ENCODE peak calls at places on chromosomes 7 and 10, in four cellular contexts. One of them, this sample, is unnamed.

GRCh38 chr7:44378744-44379143 is 53.4 kb upstream of the CAMK2B start:
- DNase-seq in stomach: no peak
- DNase-seq in SK-N-SH: no peak
- DNase-seq in GM12878: no peak
- DNase-seq in this sample: no peak

GRCh38 chr10:123496336-123496735 is 169.8 kb upstream of the GPR26 start:
- DNase-seq in SK-N-SH: no peak
- DNase-seq in GM12878: no peak
- DNase-seq in stomach: no peak
- DNase-seq in this sample: no peak

GRCh38 chr10:11295492-11295891 is 277.8 kb downstream of the CELF2 start:
- DNase-seq in stomach: no peak
- DNase-seq in SK-N-SH: no peak
- DNase-seq in GM12878: no peak
- DNase-seq in this sample: no peak

GRCh38 chr10:18594574-18595156 is 56.7 kb downstream of the NSUN6 start:
- DNase-seq in GM12878: no peak
- DNase-seq in stomach: no peak
- DNase-seq in SK-N-SH: no peak
- DNase-seq in this sample: no peak

GRCh38 chr7:38585551-38585950 is 45.6 kb downstream of the AMPH start:
- DNase-seq in SK-N-SH: no peak
- DNase-seq in stomach: no peak
- DNase-seq in GM12878: no peak
- DNase-seq in this sample: no peak

GRCh38 chr7:148058092-148058491 is 532.5 kb upstream of the C7orf33 start:
- DNase-seq in SK-N-SH: peak; percentile 61
- DNase-seq in stomach: no peak
- DNase-seq in GM12878: no peak
- DNase-seq in this sample: no peak

GRCh38 chr10:543862-544822 is 145.3 kb downstream of the DIP2C start:
- DNase-seq in SK-N-SH: no peak
- DNase-seq in stomach: no peak
- DNase-seq in GM12878: no peak
- DNase-seq in this sample: no peak

GRCh38 chr10:124694467-124695195 is 49.5 kb downstream of the FAM53B start:
- DNase-seq in stomach: no peak
- DNase-seq in SK-N-SH: no peak
- DNase-seq in GM12878: no peak
- DNase-seq in this sample: no peak

GRCh38 chr7:36119005-36119711 is 33.9 kb upstream of the EEPD1 start:
- DNase-seq in GM12878: no peak
- DNase-seq in SK-N-SH: no peak
- DNase-seq in stomach: peak; percentile 36
- DNase-seq in this sample: no peak

GRCh38 chr10:36254191-36254590 is 612.1 kb upstream of the FZD8 start:
- DNase-seq in SK-N-SH: no peak
- DNase-seq in stomach: peak; percentile 41
- DNase-seq in GM12878: no peak
- DNase-seq in this sample: peak; percentile 88

GRCh38 chr10:84715911-84716310 is 387.5 kb downstream of the CCSER2 start:
- DNase-seq in stomach: no peak
- DNase-seq in SK-N-SH: peak; percentile 73
- DNase-seq in GM12878: no peak
- DNase-seq in this sample: no peak

GRCh38 chr7:156735861-156736260 is 95.3 kb downstream of the RNF32 start:
- DNase-seq in stomach: no peak
- DNase-seq in GM12878: no peak
- DNase-seq in SK-N-SH: no peak
- DNase-seq in this sample: no peak

GRCh38 chr10:2985729-2986232 is 81.6 kb upstream of the PFKP start:
- DNase-seq in GM12878: no peak
- DNase-seq in stomach: peak; percentile 56
- DNase-seq in SK-N-SH: no peak
- DNase-seq in this sample: no peak

GRCh38 chr7:92425311-92425947 is 21.9 kb upstream of the GATAD1 start:
- DNase-seq in GM12878: no peak
- DNase-seq in SK-N-SH: no peak
- DNase-seq in stomach: no peak
- DNase-seq in this sample: no peak

GRCh38 chr7:53315986-53316385 is 280.6 kb downstream of the POM121L12 start:
- DNase-seq in stomach: no peak
- DNase-seq in GM12878: no peak
- DNase-seq in SK-N-SH: peak; percentile 54
- DNase-seq in this sample: no peak

GRCh38 chr7:81626008-81626407 is 143.8 kb downstream of the HGF start:
- DNase-seq in stomach: no peak
- DNase-seq in SK-N-SH: no peak
- DNase-seq in GM12878: no peak
- DNase-seq in this sample: no peak

GRCh38 chr7:84258628-84259027 is 64.0 kb upstream of the SEMA3A start:
- DNase-seq in SK-N-SH: no peak
- DNase-seq in GM12878: no peak
- DNase-seq in stomach: no peak
- DNase-seq in this sample: no peak

GRCh38 chr10:110420401-110421193 is 77.1 kb upstream of the DUSP5 start:
- DNase-seq in SK-N-SH: no peak
- DNase-seq in stomach: peak; percentile 60
- DNase-seq in GM12878: no peak
- DNase-seq in this sample: no peak

GRCh38 chr10:21208666-21209316 is 311.7 kb upstream of the NEBL start:
- DNase-seq in stomach: no peak
- DNase-seq in GM12878: no peak
- DNase-seq in SK-N-SH: no peak
- DNase-seq in this sample: no peak
- TF ChIP-seq EP300 in stomach: no peak
- TF ChIP-seq EP300 in GM12878: no peak
- TF ChIP-seq EP300 in SK-N-SH: no peak
- TF ChIP-seq EP300 in this sample: no peak

GRCh38 chr7:100705753-100706671 is at the start of gene POP7:
- DNase-seq in GM12878: peak; percentile 90
- DNase-seq in stomach: peak; percentile 100
- DNase-seq in SK-N-SH: peak; percentile 99
- DNase-seq in this sample: peak; percentile 99
- H3K4me3 ChIP-seq in GM12878: peak within 1 kb of the TSS; percentile 97
- H3K4me3 ChIP-seq in stomach: peak within 1 kb of the TSS; percentile 75
- H3K4me3 ChIP-seq in SK-N-SH: peak within 1 kb of the TSS; percentile 92
- H3K4me3 ChIP-seq in this sample: peak within 1 kb of the TSS; percentile 88

DNA sequence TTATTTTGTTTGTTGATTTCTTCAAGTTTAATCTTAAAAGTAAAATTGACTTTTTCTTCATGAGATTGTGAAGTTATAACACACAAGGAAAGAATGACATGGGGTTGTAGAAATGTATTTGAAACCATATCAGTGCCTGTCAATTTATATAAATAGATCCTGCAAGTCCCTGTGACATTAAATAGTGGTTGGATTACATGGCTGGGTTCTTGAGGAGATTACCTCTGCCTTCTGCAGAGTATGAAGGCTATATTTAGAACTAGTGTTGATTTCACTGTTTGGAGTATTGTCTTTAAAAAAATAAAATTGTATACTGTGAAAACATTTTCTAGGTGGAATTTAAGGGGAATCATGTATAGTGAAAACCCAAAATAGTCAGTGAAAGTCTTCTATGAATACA is 385.8 kb upstream of the SMIM30 start:
- DNase-seq in stomach: no peak
- DNase-seq in SK-N-SH: no peak
- DNase-seq in GM12878: no peak
- DNase-seq in this sample: no peak
- TF ChIP-seq EP300 in stomach: no peak
- TF ChIP-seq EP300 in SK-N-SH: no peak
- TF ChIP-seq EP300 in GM12878: no peak
- TF ChIP-seq EP300 in this sample: no peak

GRCh38 chr7:112084506-112084905 is 121.7 kb downstream of the DOCK4 start:
- DNase-seq in stomach: peak; percentile 31
- DNase-seq in GM12878: peak; percentile 63
- DNase-seq in SK-N-SH: no peak
- DNase-seq in this sample: no peak
- H3K4me3 ChIP-seq in stomach: no peak overlapping the region
- H3K4me3 ChIP-seq in GM12878: no peak overlapping the region
- H3K4me3 ChIP-seq in SK-N-SH: no peak overlapping the region
- H3K4me3 ChIP-seq in this sample: peak overlapping the region; percentile 17

DNA sequence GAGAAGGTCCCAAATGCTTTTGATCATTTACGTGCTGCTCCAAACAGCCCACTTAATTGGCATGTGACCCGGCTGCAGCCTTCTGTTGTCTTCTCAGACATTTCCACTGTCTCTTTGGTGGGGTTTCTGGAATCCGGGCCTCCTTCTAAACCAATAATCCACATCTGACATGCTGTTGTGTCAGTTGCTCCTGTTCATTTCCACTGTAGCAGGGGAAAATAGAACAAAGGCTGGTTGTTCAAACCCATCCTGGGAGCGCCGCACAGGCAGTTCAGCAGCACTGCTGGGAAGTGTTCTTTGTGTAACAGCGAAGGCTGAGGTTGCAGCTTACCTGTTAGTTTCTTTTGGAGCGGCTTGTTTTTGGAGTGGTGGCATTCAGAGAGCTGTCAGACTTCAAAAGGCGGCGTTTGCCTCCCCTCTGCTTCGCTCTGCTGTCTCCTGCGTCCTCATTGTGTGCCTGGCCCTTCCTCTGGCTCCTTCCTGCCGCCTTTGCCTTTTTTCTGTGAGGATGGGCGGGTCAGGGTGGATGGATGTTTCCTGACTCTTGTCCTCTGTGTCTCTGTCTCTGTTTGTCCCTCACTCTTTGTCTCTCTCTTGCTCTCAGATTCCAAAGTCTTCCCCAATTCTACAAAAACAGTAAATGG is 149.5 kb downstream of the SNX10 start:
- DNase-seq in stomach: no peak
- DNase-seq in SK-N-SH: no peak
- DNase-seq in GM12878: no peak
- DNase-seq in this sample: no peak
- TF ChIP-seq EP300 in stomach: no peak
- TF ChIP-seq EP300 in SK-N-SH: no peak
- TF ChIP-seq EP300 in GM12878: no peak
- TF ChIP-seq EP300 in this sample: no peak

DNA sequence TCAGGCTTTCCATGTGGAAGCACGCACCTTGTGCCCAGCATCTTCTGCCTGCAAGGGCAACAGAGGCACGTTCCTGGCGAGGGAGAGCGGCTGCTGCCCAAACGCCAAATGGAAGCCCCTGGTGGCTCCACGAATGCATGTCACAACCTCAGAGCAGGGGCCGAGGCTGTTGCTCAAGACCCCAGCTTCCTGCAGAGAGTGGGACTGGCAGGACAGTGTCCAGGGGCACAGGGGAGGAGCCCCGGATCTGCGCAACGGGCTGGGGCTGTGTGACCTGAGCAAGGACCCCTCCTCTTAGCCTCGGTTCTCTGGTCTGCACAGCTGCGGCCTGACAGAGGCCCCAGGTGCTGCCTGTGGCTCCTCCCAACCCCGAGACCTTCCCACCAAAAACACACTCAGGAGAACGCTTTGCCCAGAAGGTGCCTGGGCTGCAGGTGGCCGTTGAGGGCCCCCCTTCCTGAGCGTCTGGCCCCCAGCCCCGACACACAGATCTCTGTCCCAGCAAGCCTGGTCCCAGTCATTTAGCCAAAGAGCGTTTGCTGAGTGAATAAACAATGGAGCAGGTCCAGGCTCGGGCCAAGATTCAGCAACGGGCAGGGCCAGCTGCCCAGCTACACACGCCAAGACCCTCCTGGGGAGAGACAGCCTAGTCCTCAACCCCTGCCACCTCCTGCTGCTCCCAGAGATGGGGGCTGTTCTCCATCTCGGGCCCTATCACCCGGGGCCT is 1.2 kb downstream of the MICALL2 start:
- DNase-seq in stomach: no peak
- DNase-seq in SK-N-SH: no peak
- DNase-seq in GM12878: no peak
- DNase-seq in this sample: no peak
- H3K4me3 ChIP-seq in stomach: peak overlapping the region; percentile 89
- H3K4me3 ChIP-seq in SK-N-SH: peak overlapping the region; percentile 100
- H3K4me3 ChIP-seq in GM12878: peak overlapping the region; percentile 73
- H3K4me3 ChIP-seq in this sample: peak overlapping the region; percentile 91

GRCh38 chr10:51552879-51553278 is 146.5 kb downstream of the CSTF2T start:
- DNase-seq in SK-N-SH: no peak
- DNase-seq in stomach: no peak
- DNase-seq in GM12878: no peak
- DNase-seq in this sample: no peak

GRCh38 chr10:51544933-51545332 is 154.5 kb downstream of the CSTF2T start:
- DNase-seq in SK-N-SH: no peak
- DNase-seq in GM12878: no peak
- DNase-seq in stomach: no peak
- DNase-seq in this sample: no peak

GRCh38 chr10:51542863-51543262 is 156.5 kb downstream of the CSTF2T start:
- DNase-seq in stomach: no peak
- DNase-seq in GM12878: no peak
- DNase-seq in SK-N-SH: no peak
- DNase-seq in this sample: peak; percentile 12

GRCh38 chr10:51547941-51548340 is 151.5 kb downstream of the CSTF2T start:
- DNase-seq in SK-N-SH: no peak
- DNase-seq in GM12878: no peak
- DNase-seq in stomach: no peak
- DNase-seq in this sample: no peak
- TF ChIP-seq EP300 in SK-N-SH: no peak
- TF ChIP-seq EP300 in GM12878: no peak
- TF ChIP-seq EP300 in stomach: no peak
- TF ChIP-seq EP300 in this sample: peak; percentile 34

GRCh38 chr7:74173074-74173473 is 1.1 kb upstream of the EIF4H start:
- DNase-seq in SK-N-SH: no peak
- DNase-seq in GM12878: no peak
- DNase-seq in stomach: peak; percentile 48
- DNase-seq in this sample: no peak
- H3K4me3 ChIP-seq in SK-N-SH: peak overlapping the region; percentile 88
- H3K4me3 ChIP-seq in GM12878: peak overlapping the region; percentile 93
- H3K4me3 ChIP-seq in stomach: peak overlapping the region; percentile 70
- H3K4me3 ChIP-seq in this sample: no peak overlapping the region

GRCh38 chr10:68074775-68075549 is at the start of gene HERC4:
- DNase-seq in SK-N-SH: peak; percentile 99
- DNase-seq in stomach: peak; percentile 94
- DNase-seq in GM12878: peak; percentile 64
- DNase-seq in this sample: peak; percentile 89
- TF ChIP-seq EP300 in SK-N-SH: peak; percentile 3
- TF ChIP-seq EP300 in stomach: no peak
- TF ChIP-seq EP300 in GM12878: no peak
- TF ChIP-seq EP300 in this sample: peak; percentile 94